ENCODE peak calls at places on chromosome 2, in ten cellular contexts. E is NCI-H1105 treated with DMSO at 0.1 percent for 48 hours, R is cardiac fibroblast, Y is HT-29, B is EH, J is fibroblast of lung, N is epithelial cell of esophagus, Q is AG08396, S is glutamatergic neuron, A is COR-L47. P is an unnamed sample.

GRCh38 chr2:216189410-216189809 is 80.3 kb downstream of the XRCC5 start:
- DNase-seq in E (no peak), R (no peak), Y (no peak), B (peak), J (peak), N (no peak), Q (no peak), S (no peak), A (no peak), P (no peak)

GRCh38 chr2:19319698-19320097 is 38.7 kb downstream of the OSR1 start:
- DNase-seq in E (no peak), R (no peak), Y (no peak), B (no peak), J (no peak), N (no peak), Q (no peak), S (no peak), A (no peak), P (no peak)

GRCh38 chr2:72137498-72138010 is 10.1 kb downstream of the CYP26B1 start:
- DNase-seq in E (peak), R (peak), Y (peak), B (peak), J (no peak), N (peak), Q (peak), S (peak), A (peak), P (no peak)

GRCh38 chr2:241852116-241852980 is 6.3 kb downstream of the PDCD1 start:
- DNase-seq in E (no peak), R (no peak), Y (no peak), B (no peak), J (no peak), N (no peak), Q (no peak), S (no peak), A (no peak), P (no peak)

GRCh38 chr2:190910341-190911136 is 29.9 kb downstream of the GLS start:
- DNase-seq in E (no peak), R (peak), Y (no peak), B (peak), J (peak), N (peak), Q (no peak), S (no peak), A (no peak), P (no peak)

GRCh38 chr2:85264471-85264870 is 63.3 kb downstream of the TGOLN2 start:
- DNase-seq in E (no peak), R (peak), Y (no peak), B (peak), J (peak), N (peak), Q (no peak), S (no peak), A (no peak), P (no peak)

GRCh38 chr2:218387369-218388194 is 5.5 kb downstream of the SLC11A1 start:
- DNase-seq in E (peak), R (peak), Y (peak), B (peak), J (peak), N (peak), Q (peak), S (no peak), A (peak), P (peak)

GRCh38 chr2:199405241-199405640 is 52.5 kb downstream of the SATB2 start:
- DNase-seq in E (no peak), R (peak), Y (peak), B (peak), J (no peak), N (no peak), Q (no peak), S (no peak), A (no peak), P (no peak)

GRCh38 chr2:159290289-159290907 is 3.9 kb upstream of the WDSUB1 start:
- DNase-seq in E (peak), R (peak), Y (peak), B (peak), J (peak), N (peak), Q (peak), S (no peak), A (peak), P (peak)